ENCODE peak calls at places on chromosomes 13 and 19, in four cellular contexts. Q is SJSA1; E is naive thymus-derived CD4-positive, alpha-beta T cell; T is stomach. F is an unnamed sample. For H3K4me1, the result is how much of the 10 kb centered on the place peaks cover.

GRCh38 chr19:6092329-6093286 is 17.7 kb downstream of the RFX2 start:
- DNase-seq in Q (peak), E (no peak), T (peak), F (no peak)

GRCh38 chr19:4328243-4328990 is 10.2 kb downstream of the STAP2 start:
- DNase-seq in Q (peak), E (peak), T (peak), F (peak)

GRCh38 chr19:34067861-34068271 is 104.4 kb upstream of the LSM14A start:
- DNase-seq in Q (no peak), E (no peak), T (no peak), F (no peak)

GRCh38 chr19:58229255-58229639 is 533 bp downstream of the ZNF544 start:
- DNase-seq in Q (no peak), E (no peak), T (no peak), F (peak)

GRCh38 chr19:8261881-8262280 is 46.3 kb downstream of the CD320 start:
- DNase-seq in Q (peak), E (no peak), T (peak), F (no peak)

GRCh38 chr13:88800505-88800904 is 1129.3 kb downstream of the SLITRK5 start:
- DNase-seq in Q (no peak), E (no peak), T (no peak), F (no peak)

GRCh38 chr13:29713841-29714240 is 118.4 kb upstream of the SLC7A1 start:
- DNase-seq in Q (no peak), E (no peak), T (no peak), F (peak)

GRCh38 chr13:51519839-51520238 is 64.4 kb upstream of the WDFY2 start:
- DNase-seq in Q (no peak), E (no peak), T (no peak), F (no peak)

GRCh38 chr19:30222428-30222873 is 149.7 kb upstream of the ZNF536 start:
- DNase-seq in Q (no peak), E (no peak), T (no peak), F (no peak)

GRCh38 chr19:22622901-22623840 is 11.0 kb upstream of the ZNF492 start:
- DNase-seq in Q (no peak), E (no peak), T (no peak), F (no peak)

GRCh38 chr13:113328851-113329250 is 31.8 kb downstream of the LAMP1 start:
- DNase-seq in Q (no peak), E (no peak), T (no peak), F (no peak)
- H3K27ac ChIP-seq in Q (no peak), E (no peak), T (no peak), F (no peak)

GRCh38 chr13:114118763-114119123 is 13.7 kb downstream of the RASA3 start:
- DNase-seq in Q (no peak), E (no peak), T (no peak), F (peak)

GRCh38 chr13:114115191-114115671 is 17.2 kb downstream of the RASA3 start:
- DNase-seq in Q (peak), E (no peak), T (peak), F (no peak)

GRCh38 chr13:114118086-114118762 is 14.2 kb downstream of the RASA3 start:
- DNase-seq in Q (no peak), E (no peak), T (no peak), F (no peak)

GRCh38 chr13:114115796-114116195 is 16.6 kb downstream of the RASA3 start:
- DNase-seq in Q (no peak), E (no peak), T (peak), F (no peak)

DNA sequence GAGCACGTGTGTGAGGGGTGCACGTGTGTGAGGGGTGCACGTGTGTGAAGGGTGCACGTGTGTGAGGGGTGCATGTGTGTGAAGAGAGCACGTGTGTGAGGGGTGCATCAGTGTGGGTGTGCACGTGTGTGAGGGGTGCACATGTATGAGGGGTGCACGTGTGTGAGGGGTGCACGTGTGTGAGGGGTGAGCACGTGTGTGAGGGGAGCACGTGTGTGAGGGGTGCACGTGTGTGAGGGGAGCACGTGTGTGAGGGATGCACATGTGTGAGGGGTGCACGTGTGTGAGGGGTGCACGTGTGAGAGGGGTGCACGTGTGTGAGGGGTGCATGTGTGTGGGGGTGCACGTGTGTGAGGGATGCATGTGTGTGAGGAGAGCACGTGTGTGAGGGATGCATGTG is 15.7 kb downstream of the RASA3 start:
- DNase-seq in Q (no peak), E (no peak), T (no peak), F (no peak)
- H3K4me1 ChIP-seq in Q (under half), E (half or more), T (under half), F (under half)

DNA sequence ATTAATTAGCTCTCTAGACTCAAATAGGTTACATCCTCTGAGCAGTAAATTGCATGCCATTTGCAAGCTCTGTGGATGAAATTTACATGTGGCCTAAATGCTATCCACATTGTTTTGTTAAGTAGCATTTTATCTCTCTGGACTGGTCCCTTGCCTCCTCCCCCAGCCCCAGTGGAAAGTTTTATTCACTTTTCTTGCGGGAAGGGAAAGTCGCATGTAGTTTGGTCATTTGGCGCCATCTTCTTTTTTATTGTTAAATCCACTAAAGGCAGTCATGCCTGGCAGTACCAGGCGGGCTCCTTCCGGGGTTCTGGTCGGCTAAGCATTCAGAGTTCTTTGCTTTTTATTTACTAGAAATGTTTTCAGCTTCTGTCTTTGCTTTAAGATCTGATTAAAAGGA is 188.7 kb downstream of the TM9SF2 start:
- DNase-seq in Q (no peak), E (no peak), T (no peak), F (no peak)
- H3K27ac ChIP-seq in Q (no peak), E (no peak), T (no peak), F (peak)

GRCh38 chr19:56974554-56975207 is 134.2 kb upstream of the PEG3 start:
- DNase-seq in Q (no peak), E (no peak), T (no peak), F (no peak)

GRCh38 chr19:56976300-56976699 is 135.8 kb upstream of the PEG3 start:
- DNase-seq in Q (no peak), E (no peak), T (no peak), F (no peak)

GRCh38 chr19:56980864-56981263 is 138.9 kb upstream of the USP29 start:
- DNase-seq in Q (no peak), E (no peak), T (no peak), F (no peak)

GRCh38 chr19:56976995-56977906 is 136.7 kb upstream of the PEG3 start:
- DNase-seq in Q (no peak), E (no peak), T (no peak), F (no peak)

GRCh38 chr19:56978023-56978565 is 137.6 kb upstream of the PEG3 start:
- DNase-seq in Q (no peak), E (no peak), T (no peak), F (no peak)
- H3K4me1 ChIP-seq in Q (under half), E (under half), T (under half), F (under half)

GRCh38 chr19:11364935-11365334 is 9.5 kb upstream of the SWSAP1 start:
- DNase-seq in Q (no peak), E (no peak), T (no peak), F (no peak)
- H3K27ac ChIP-seq in Q (no peak), E (no peak), T (no peak), F (no peak)

F was measured in SJCRH30.